ENCODE peak calls at places on chromosomes 13 and 19, in eight cellular contexts. One of them, this sample, is unnamed.

GRCh38 chr19:47280183-47280797 is 5.6 kb downstream of the INAFM1 start:
- DNase-seq in progenitor cell of endocrine pancreas: no peak
- DNase-seq in CD4-positive, alpha-beta T cell: peak
- DNase-seq in astrocyte of the spinal cord: no peak
- DNase-seq in tibial artery: no peak
- DNase-seq in heart right ventricle: no peak
- DNase-seq in GM12864: no peak
- DNase-seq in SK-N-SH: peak
- DNase-seq in this sample: no peak

GRCh38 chr13:42707596-42707995 is 73.8 kb upstream of the FAM216B start:
- DNase-seq in progenitor cell of endocrine pancreas: no peak
- DNase-seq in CD4-positive, alpha-beta T cell: no peak
- DNase-seq in astrocyte of the spinal cord: peak
- DNase-seq in tibial artery: no peak
- DNase-seq in heart right ventricle: no peak
- DNase-seq in GM12864: no peak
- DNase-seq in SK-N-SH: no peak
- DNase-seq in this sample: no peak

GRCh38 chr13:25179011-25179410 is 6.9 kb upstream of the AMER2 start:
- DNase-seq in progenitor cell of endocrine pancreas: no peak
- DNase-seq in CD4-positive, alpha-beta T cell: no peak
- DNase-seq in astrocyte of the spinal cord: no peak
- DNase-seq in tibial artery: no peak
- DNase-seq in heart right ventricle: no peak
- DNase-seq in GM12864: peak
- DNase-seq in SK-N-SH: no peak
- DNase-seq in this sample: no peak

GRCh38 chr19:6220385-6221191 is 59.2 kb downstream of the MLLT1 start:
- DNase-seq in progenitor cell of endocrine pancreas: no peak
- DNase-seq in CD4-positive, alpha-beta T cell: no peak
- DNase-seq in astrocyte of the spinal cord: no peak
- DNase-seq in tibial artery: peak
- DNase-seq in heart right ventricle: peak
- DNase-seq in GM12864: no peak
- DNase-seq in SK-N-SH: no peak
- DNase-seq in this sample: no peak

GRCh38 chr13:25286969-25287961 is at the start of gene MTMR6:
- DNase-seq in progenitor cell of endocrine pancreas: peak
- DNase-seq in CD4-positive, alpha-beta T cell: peak
- DNase-seq in astrocyte of the spinal cord: peak
- DNase-seq in tibial artery: peak
- DNase-seq in heart right ventricle: peak
- DNase-seq in GM12864: peak
- DNase-seq in SK-N-SH: peak
- DNase-seq in this sample: peak

GRCh38 chr19:934865-935422 is 9.1 kb downstream of the ARID3A start:
- DNase-seq in progenitor cell of endocrine pancreas: no peak
- DNase-seq in CD4-positive, alpha-beta T cell: no peak
- DNase-seq in astrocyte of the spinal cord: peak
- DNase-seq in tibial artery: peak
- DNase-seq in heart right ventricle: peak
- DNase-seq in GM12864: no peak
- DNase-seq in SK-N-SH: peak
- DNase-seq in this sample: no peak

GRCh38 chr13:98890186-98890585 is 87.7 kb downstream of the DOCK9 start:
- DNase-seq in progenitor cell of endocrine pancreas: no peak
- DNase-seq in CD4-positive, alpha-beta T cell: no peak
- DNase-seq in astrocyte of the spinal cord: peak
- DNase-seq in tibial artery: no peak
- DNase-seq in heart right ventricle: no peak
- DNase-seq in GM12864: no peak
- DNase-seq in SK-N-SH: no peak
- DNase-seq in this sample: no peak

GRCh38 chr19:10712041-10712440 is 5.8 kb upstream of the DNM2 start:
- DNase-seq in progenitor cell of endocrine pancreas: no peak
- DNase-seq in CD4-positive, alpha-beta T cell: no peak
- DNase-seq in astrocyte of the spinal cord: no peak
- DNase-seq in tibial artery: no peak
- DNase-seq in heart right ventricle: no peak
- DNase-seq in GM12864: no peak
- DNase-seq in SK-N-SH: no peak
- DNase-seq in this sample: no peak

GRCh38 chr13:77325371-77325941 is 1.4 kb downstream of the MYCBP2 start:
- DNase-seq in progenitor cell of endocrine pancreas: no peak
- DNase-seq in CD4-positive, alpha-beta T cell: no peak
- DNase-seq in astrocyte of the spinal cord: peak
- DNase-seq in tibial artery: no peak
- DNase-seq in heart right ventricle: no peak
- DNase-seq in GM12864: no peak
- DNase-seq in SK-N-SH: peak
- DNase-seq in this sample: no peak

GRCh38 chr19:31499826-31500539 is 150.7 kb upstream of the TSHZ3 start:
- DNase-seq in progenitor cell of endocrine pancreas: no peak
- DNase-seq in CD4-positive, alpha-beta T cell: no peak
- DNase-seq in astrocyte of the spinal cord: no peak
- DNase-seq in tibial artery: no peak
- DNase-seq in heart right ventricle: no peak
- DNase-seq in GM12864: no peak
- DNase-seq in SK-N-SH: no peak
- DNase-seq in this sample: no peak

GRCh38 chr13:33616130-33616529 is 201.8 kb upstream of the RFC3 start:
- DNase-seq in progenitor cell of endocrine pancreas: no peak
- DNase-seq in CD4-positive, alpha-beta T cell: no peak
- DNase-seq in astrocyte of the spinal cord: no peak
- DNase-seq in tibial artery: no peak
- DNase-seq in heart right ventricle: no peak
- DNase-seq in GM12864: no peak
- DNase-seq in SK-N-SH: no peak
- DNase-seq in this sample: no peak

GRCh38 chr19:47226426-47227346 is 4.3 kb downstream of the BBC3 start:
- DNase-seq in progenitor cell of endocrine pancreas: no peak
- DNase-seq in CD4-positive, alpha-beta T cell: peak
- DNase-seq in astrocyte of the spinal cord: peak
- DNase-seq in tibial artery: peak
- DNase-seq in heart right ventricle: peak
- DNase-seq in GM12864: peak
- DNase-seq in SK-N-SH: peak
- DNase-seq in this sample: peak

GRCh38 chr19:6793411-6793810 is 20.9 kb downstream of the VAV1 start:
- DNase-seq in progenitor cell of endocrine pancreas: no peak
- DNase-seq in CD4-positive, alpha-beta T cell: no peak
- DNase-seq in astrocyte of the spinal cord: no peak
- DNase-seq in tibial artery: no peak
- DNase-seq in heart right ventricle: no peak
- DNase-seq in GM12864: no peak
- DNase-seq in SK-N-SH: no peak
- DNase-seq in this sample: no peak

GRCh38 chr13:21567714-21568113 is 36.3 kb downstream of the MICU2 start:
- DNase-seq in progenitor cell of endocrine pancreas: no peak
- DNase-seq in CD4-positive, alpha-beta T cell: no peak
- DNase-seq in astrocyte of the spinal cord: no peak
- DNase-seq in tibial artery: no peak
- DNase-seq in heart right ventricle: no peak
- DNase-seq in GM12864: no peak
- DNase-seq in SK-N-SH: no peak
- DNase-seq in this sample: no peak

GRCh38 chr19:45442927-45443461 is 19.3 kb upstream of the ERCC1 start:
- DNase-seq in progenitor cell of endocrine pancreas: no peak
- DNase-seq in CD4-positive, alpha-beta T cell: peak
- DNase-seq in astrocyte of the spinal cord: peak
- DNase-seq in tibial artery: peak
- DNase-seq in heart right ventricle: no peak
- DNase-seq in GM12864: no peak
- DNase-seq in SK-N-SH: peak
- DNase-seq in this sample: peak

GRCh38 chr19:30968210-30968609 is 381.0 kb downstream of the TSHZ3 start:
- DNase-seq in progenitor cell of endocrine pancreas: no peak
- DNase-seq in CD4-positive, alpha-beta T cell: no peak
- DNase-seq in astrocyte of the spinal cord: no peak
- DNase-seq in tibial artery: no peak
- DNase-seq in heart right ventricle: no peak
- DNase-seq in GM12864: no peak
- DNase-seq in SK-N-SH: no peak
- DNase-seq in this sample: no peak

GRCh38 chr13:19910336-19911072 is 47.1 kb upstream of the ZMYM5 start:
- DNase-seq in progenitor cell of endocrine pancreas: no peak
- DNase-seq in CD4-positive, alpha-beta T cell: no peak
- DNase-seq in astrocyte of the spinal cord: peak
- DNase-seq in tibial artery: no peak
- DNase-seq in heart right ventricle: no peak
- DNase-seq in GM12864: no peak
- DNase-seq in SK-N-SH: no peak
- DNase-seq in this sample: no peak

GRCh38 chr13:25114220-25114619 is 18.3 kb downstream of the PABPC3 start:
- DNase-seq in progenitor cell of endocrine pancreas: peak
- DNase-seq in CD4-positive, alpha-beta T cell: no peak
- DNase-seq in astrocyte of the spinal cord: peak
- DNase-seq in tibial artery: peak
- DNase-seq in heart right ventricle: peak
- DNase-seq in GM12864: peak
- DNase-seq in SK-N-SH: peak
- DNase-seq in this sample: peak

GRCh38 chr19:7699422-7700127 is 2.4 kb downstream of the FCER2 start:
- DNase-seq in progenitor cell of endocrine pancreas: no peak
- DNase-seq in CD4-positive, alpha-beta T cell: no peak
- DNase-seq in astrocyte of the spinal cord: no peak
- DNase-seq in tibial artery: no peak
- DNase-seq in heart right ventricle: no peak
- DNase-seq in GM12864: peak
- DNase-seq in SK-N-SH: no peak
- DNase-seq in this sample: no peak

GRCh38 chr13:70842062-70842644 is 733.9 kb upstream of the KLHL1 start:
- DNase-seq in progenitor cell of endocrine pancreas: no peak
- DNase-seq in CD4-positive, alpha-beta T cell: no peak
- DNase-seq in astrocyte of the spinal cord: no peak
- DNase-seq in tibial artery: no peak
- DNase-seq in heart right ventricle: no peak
- DNase-seq in GM12864: no peak
- DNase-seq in SK-N-SH: no peak
- DNase-seq in this sample: no peak

GRCh38 chr13:50678464-50679162 is 164.9 kb downstream of the DLEU7 start:
- DNase-seq in progenitor cell of endocrine pancreas: no peak
- DNase-seq in CD4-positive, alpha-beta T cell: no peak
- DNase-seq in astrocyte of the spinal cord: peak
- DNase-seq in tibial artery: no peak
- DNase-seq in heart right ventricle: no peak
- DNase-seq in GM12864: no peak
- DNase-seq in SK-N-SH: no peak
- DNase-seq in this sample: no peak

GRCh38 chr13:23709521-23709920 is 139.3 kb downstream of the TNFRSF19 start:
- DNase-seq in progenitor cell of endocrine pancreas: no peak
- DNase-seq in CD4-positive, alpha-beta T cell: no peak
- DNase-seq in astrocyte of the spinal cord: no peak
- DNase-seq in tibial artery: no peak
- DNase-seq in heart right ventricle: no peak
- DNase-seq in GM12864: no peak
- DNase-seq in SK-N-SH: no peak
- DNase-seq in this sample: no peak

GRCh38 chr13:23711355-23711754 is 141.1 kb downstream of the TNFRSF19 start:
- DNase-seq in progenitor cell of endocrine pancreas: no peak
- DNase-seq in CD4-positive, alpha-beta T cell: no peak
- DNase-seq in astrocyte of the spinal cord: no peak
- DNase-seq in tibial artery: no peak
- DNase-seq in heart right ventricle: no peak
- DNase-seq in GM12864: no peak
- DNase-seq in SK-N-SH: no peak
- DNase-seq in this sample: no peak

GRCh38 chr13:23710366-23710765 is 140.2 kb downstream of the TNFRSF19 start:
- DNase-seq in progenitor cell of endocrine pancreas: no peak
- DNase-seq in CD4-positive, alpha-beta T cell: no peak
- DNase-seq in astrocyte of the spinal cord: no peak
- DNase-seq in tibial artery: no peak
- DNase-seq in heart right ventricle: no peak
- DNase-seq in GM12864: no peak
- DNase-seq in SK-N-SH: no peak
- DNase-seq in this sample: no peak

GRCh38 chr13:23705578-23705977 is 135.4 kb downstream of the TNFRSF19 start:
- DNase-seq in progenitor cell of endocrine pancreas: no peak
- DNase-seq in CD4-positive, alpha-beta T cell: no peak
- DNase-seq in astrocyte of the spinal cord: no peak
- DNase-seq in tibial artery: no peak
- DNase-seq in heart right ventricle: no peak
- DNase-seq in GM12864: no peak
- DNase-seq in SK-N-SH: no peak
- DNase-seq in this sample: no peak

GRCh38 chr13:23707674-23708073 is 137.5 kb downstream of the TNFRSF19 start:
- DNase-seq in progenitor cell of endocrine pancreas: no peak
- DNase-seq in CD4-positive, alpha-beta T cell: no peak
- DNase-seq in astrocyte of the spinal cord: peak
- DNase-seq in tibial artery: no peak
- DNase-seq in heart right ventricle: no peak
- DNase-seq in GM12864: no peak
- DNase-seq in SK-N-SH: no peak
- DNase-seq in this sample: no peak
- TF ChIP-seq CTCF in progenitor cell of endocrine pancreas: no peak
- TF ChIP-seq CTCF in CD4-positive, alpha-beta T cell: no peak
- TF ChIP-seq CTCF in astrocyte of the spinal cord: peak
- TF ChIP-seq CTCF in tibial artery: no peak
- TF ChIP-seq CTCF in heart right ventricle: peak
- TF ChIP-seq CTCF in GM12864: peak
- TF ChIP-seq CTCF in SK-N-SH: peak
- TF ChIP-seq CTCF in this sample: no peak

DNA sequence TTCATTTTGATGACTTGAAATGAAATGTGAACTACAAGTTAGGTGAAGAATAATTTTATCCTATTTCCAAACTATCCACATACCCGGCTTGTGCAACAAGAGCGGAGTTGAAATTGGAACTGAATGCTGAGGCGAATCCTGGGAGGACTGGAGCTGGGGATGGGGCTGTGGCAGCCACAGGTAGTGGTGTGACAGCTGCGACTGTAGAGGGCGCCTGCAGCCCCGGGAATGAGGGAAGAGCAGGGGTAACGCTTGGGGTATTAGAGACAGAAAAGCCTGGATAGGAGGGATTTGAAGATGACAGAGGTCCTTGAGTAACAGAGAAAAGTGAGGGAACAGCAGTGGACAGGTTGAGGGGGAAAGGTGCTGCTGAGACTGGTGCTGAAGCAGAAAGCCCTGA is 22.0 kb upstream of the STOML3 start:
- DNase-seq in progenitor cell of endocrine pancreas: no peak
- DNase-seq in CD4-positive, alpha-beta T cell: no peak
- DNase-seq in astrocyte of the spinal cord: no peak
- DNase-seq in tibial artery: no peak
- DNase-seq in heart right ventricle: no peak
- DNase-seq in GM12864: no peak
- DNase-seq in SK-N-SH: peak
- DNase-seq in this sample: no peak
- TF ChIP-seq CTCF in progenitor cell of endocrine pancreas: peak
- TF ChIP-seq CTCF in CD4-positive, alpha-beta T cell: no peak
- TF ChIP-seq CTCF in astrocyte of the spinal cord: peak
- TF ChIP-seq CTCF in tibial artery: no peak
- TF ChIP-seq CTCF in heart right ventricle: no peak
- TF ChIP-seq CTCF in GM12864: no peak
- TF ChIP-seq CTCF in SK-N-SH: peak
- TF ChIP-seq CTCF in this sample: no peak

GRCh38 chr13:111394211-111394922 is 73.9 kb downstream of the TEX29 start:
- DNase-seq in progenitor cell of endocrine pancreas: no peak
- DNase-seq in CD4-positive, alpha-beta T cell: no peak
- DNase-seq in astrocyte of the spinal cord: no peak
- DNase-seq in tibial artery: peak
- DNase-seq in heart right ventricle: no peak
- DNase-seq in GM12864: no peak
- DNase-seq in SK-N-SH: no peak
- DNase-seq in this sample: no peak
- TF ChIP-seq CTCF in progenitor cell of endocrine pancreas: no peak
- TF ChIP-seq CTCF in CD4-positive, alpha-beta T cell: no peak
- TF ChIP-seq CTCF in astrocyte of the spinal cord: no peak
- TF ChIP-seq CTCF in tibial artery: no peak
- TF ChIP-seq CTCF in heart right ventricle: no peak
- TF ChIP-seq CTCF in GM12864: no peak
- TF ChIP-seq CTCF in SK-N-SH: no peak
- TF ChIP-seq CTCF in this sample: no peak

GRCh38 chr19:54415208-54415900 is at the start of gene TTYH1:
- DNase-seq in progenitor cell of endocrine pancreas: peak
- DNase-seq in CD4-positive, alpha-beta T cell: no peak
- DNase-seq in astrocyte of the spinal cord: no peak
- DNase-seq in tibial artery: no peak
- DNase-seq in heart right ventricle: no peak
- DNase-seq in GM12864: no peak
- DNase-seq in SK-N-SH: peak
- DNase-seq in this sample: peak
- TF ChIP-seq CTCF in progenitor cell of endocrine pancreas: peak
- TF ChIP-seq CTCF in CD4-positive, alpha-beta T cell: no peak
- TF ChIP-seq CTCF in astrocyte of the spinal cord: peak
- TF ChIP-seq CTCF in tibial artery: no peak
- TF ChIP-seq CTCF in heart right ventricle: peak
- TF ChIP-seq CTCF in GM12864: peak
- TF ChIP-seq CTCF in SK-N-SH: peak
- TF ChIP-seq CTCF in this sample: no peak